ENCODE peak calls at places on chromosomes 16 and 17, in ten cellular contexts. One of them, this sample, is unnamed.
A peak's percentile ranks its signal among the peaks of the same experiment; 100 is the strongest.

GRCh38 chr17:5418858-5419355 is 555 bp downstream of the NUP88 start:
- DNase-seq in mucosa of descending colon: no peak
- DNase-seq in foreskin fibroblast: peak; percentile 60
- DNase-seq in fibroblast of pulmonary artery: peak; percentile 39
- DNase-seq in AG10803: no peak
- DNase-seq in dorsolateral prefrontal cortex: no peak
- DNase-seq in fibroblast of lung: peak; percentile 41
- DNase-seq in right lobe of liver: peak; percentile 51
- DNase-seq in ascending aorta: peak; percentile 65
- DNase-seq in stomach: peak; percentile 52
- DNase-seq in this sample: no peak

GRCh38 chr17:6313835-6314234 is 121.1 kb downstream of the AIPL1 start:
- DNase-seq in fibroblast of lung: no peak
- DNase-seq in foreskin fibroblast: no peak
- DNase-seq in stomach: no peak
- DNase-seq in ascending aorta: no peak
- DNase-seq in dorsolateral prefrontal cortex: no peak
- DNase-seq in right lobe of liver: no peak
- DNase-seq in mucosa of descending colon: no peak
- DNase-seq in fibroblast of pulmonary artery: no peak
- DNase-seq in AG10803: no peak
- DNase-seq in this sample: no peak

GRCh38 chr17:43341705-43342600 is 56.8 kb upstream of the ARL4D start:
- DNase-seq in mucosa of descending colon: no peak
- DNase-seq in right lobe of liver: no peak
- DNase-seq in ascending aorta: no peak
- DNase-seq in fibroblast of lung: peak; percentile 70
- DNase-seq in dorsolateral prefrontal cortex: no peak
- DNase-seq in AG10803: peak; percentile 53
- DNase-seq in stomach: no peak
- DNase-seq in fibroblast of pulmonary artery: peak; percentile 48
- DNase-seq in foreskin fibroblast: peak; percentile 76
- DNase-seq in this sample: no peak

GRCh38 chr16:88467433-88468051 is 14.5 kb downstream of the ZFPM1 start:
- DNase-seq in foreskin fibroblast: no peak
- DNase-seq in fibroblast of pulmonary artery: no peak
- DNase-seq in dorsolateral prefrontal cortex: no peak
- DNase-seq in stomach: no peak
- DNase-seq in ascending aorta: no peak
- DNase-seq in right lobe of liver: no peak
- DNase-seq in mucosa of descending colon: no peak
- DNase-seq in fibroblast of lung: no peak
- DNase-seq in AG10803: no peak
- DNase-seq in this sample: no peak

GRCh38 chr16:55662641-55663040 is 6.9 kb downstream of the SLC6A2 start:
- DNase-seq in fibroblast of pulmonary artery: no peak
- DNase-seq in right lobe of liver: no peak
- DNase-seq in dorsolateral prefrontal cortex: no peak
- DNase-seq in AG10803: peak; percentile 64
- DNase-seq in stomach: no peak
- DNase-seq in mucosa of descending colon: no peak
- DNase-seq in fibroblast of lung: no peak
- DNase-seq in ascending aorta: no peak
- DNase-seq in foreskin fibroblast: no peak
- DNase-seq in this sample: no peak

GRCh38 chr17:3004150-3004801 is 59.1 kb downstream of the OR1D5 start:
- DNase-seq in foreskin fibroblast: peak; percentile 99
- DNase-seq in right lobe of liver: peak; percentile 100
- DNase-seq in AG10803: peak; percentile 91
- DNase-seq in stomach: peak; percentile 100
- DNase-seq in ascending aorta: peak; percentile 99
- DNase-seq in dorsolateral prefrontal cortex: peak; percentile 99
- DNase-seq in fibroblast of lung: peak; percentile 99
- DNase-seq in mucosa of descending colon: peak; percentile 98
- DNase-seq in fibroblast of pulmonary artery: peak; percentile 99
- DNase-seq in this sample: peak; percentile 98

GRCh38 chr17:37779554-37779953 is 34.7 kb upstream of the HNF1B start:
- DNase-seq in fibroblast of lung: peak; percentile 62
- DNase-seq in right lobe of liver: no peak
- DNase-seq in dorsolateral prefrontal cortex: no peak
- DNase-seq in fibroblast of pulmonary artery: peak; percentile 60
- DNase-seq in foreskin fibroblast: peak; percentile 52
- DNase-seq in AG10803: peak; percentile 84
- DNase-seq in ascending aorta: no peak
- DNase-seq in stomach: no peak
- DNase-seq in mucosa of descending colon: no peak
- DNase-seq in this sample: no peak

GRCh38 chr17:55172612-55173011 is 92.1 kb upstream of the HLF start:
- DNase-seq in fibroblast of pulmonary artery: no peak
- DNase-seq in AG10803: no peak
- DNase-seq in fibroblast of lung: no peak
- DNase-seq in right lobe of liver: no peak
- DNase-seq in dorsolateral prefrontal cortex: no peak
- DNase-seq in foreskin fibroblast: no peak
- DNase-seq in stomach: no peak
- DNase-seq in mucosa of descending colon: no peak
- DNase-seq in ascending aorta: no peak
- DNase-seq in this sample: no peak

GRCh38 chr16:57892041-57892440 is 78.9 kb downstream of the CNGB1 start:
- DNase-seq in dorsolateral prefrontal cortex: no peak
- DNase-seq in foreskin fibroblast: no peak
- DNase-seq in fibroblast of pulmonary artery: peak; percentile 16
- DNase-seq in fibroblast of lung: peak; percentile 46
- DNase-seq in mucosa of descending colon: no peak
- DNase-seq in AG10803: peak; percentile 82
- DNase-seq in right lobe of liver: no peak
- DNase-seq in ascending aorta: no peak
- DNase-seq in stomach: no peak
- DNase-seq in this sample: no peak

GRCh38 chr16:49327466-49327865 is 45.8 kb upstream of the CBLN1 start:
- DNase-seq in stomach: no peak
- DNase-seq in foreskin fibroblast: no peak
- DNase-seq in mucosa of descending colon: no peak
- DNase-seq in fibroblast of pulmonary artery: no peak
- DNase-seq in fibroblast of lung: no peak
- DNase-seq in dorsolateral prefrontal cortex: no peak
- DNase-seq in ascending aorta: no peak
- DNase-seq in AG10803: no peak
- DNase-seq in right lobe of liver: no peak
- DNase-seq in this sample: no peak

GRCh38 chr17:50371526-50371925 is 1.5 kb downstream of the MRPL27 start:
- DNase-seq in fibroblast of pulmonary artery: no peak
- DNase-seq in mucosa of descending colon: no peak
- DNase-seq in fibroblast of lung: no peak
- DNase-seq in AG10803: no peak
- DNase-seq in stomach: no peak
- DNase-seq in dorsolateral prefrontal cortex: no peak
- DNase-seq in right lobe of liver: no peak
- DNase-seq in ascending aorta: no peak
- DNase-seq in foreskin fibroblast: no peak
- DNase-seq in this sample: no peak
- H3K4me3 ChIP-seq in fibroblast of pulmonary artery: peak overlapping the region; percentile 89
- H3K4me3 ChIP-seq in mucosa of descending colon: no peak overlapping the region
- H3K4me3 ChIP-seq in fibroblast of lung: peak overlapping the region; percentile 74
- H3K4me3 ChIP-seq in AG10803: no peak overlapping the region
- H3K4me3 ChIP-seq in stomach: no peak overlapping the region
- H3K4me3 ChIP-seq in dorsolateral prefrontal cortex: peak overlapping the region; percentile 84
- H3K4me3 ChIP-seq in right lobe of liver: no peak overlapping the region
- H3K4me3 ChIP-seq in ascending aorta: peak overlapping the region; percentile 68
- H3K4me3 ChIP-seq in foreskin fibroblast: peak overlapping the region; percentile 96
- H3K4me3 ChIP-seq in this sample: peak overlapping the region; percentile 99

DNA sequence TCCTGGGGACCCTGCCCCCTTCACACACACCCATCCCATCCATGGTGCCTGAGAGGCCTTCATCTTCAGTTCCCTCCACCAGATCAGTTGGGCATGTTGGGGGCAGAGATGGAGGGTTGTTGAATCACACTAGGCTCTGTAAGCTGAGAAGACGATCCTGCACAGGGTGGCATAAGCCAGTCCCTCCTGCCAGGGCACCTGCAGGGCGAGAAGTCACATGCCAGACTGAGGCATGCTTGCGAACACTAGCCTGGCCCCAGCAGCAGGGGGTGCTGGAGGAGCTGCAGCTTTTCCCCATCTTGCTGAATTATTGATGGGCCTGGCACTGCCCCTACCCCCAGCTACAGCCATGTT is 6.1 kb upstream of the TBX2 start:
- DNase-seq in stomach: no peak
- DNase-seq in AG10803: no peak
- DNase-seq in fibroblast of lung: peak; percentile 37
- DNase-seq in foreskin fibroblast: peak; percentile 50
- DNase-seq in fibroblast of pulmonary artery: no peak
- DNase-seq in mucosa of descending colon: no peak
- DNase-seq in ascending aorta: no peak
- DNase-seq in dorsolateral prefrontal cortex: no peak
- DNase-seq in right lobe of liver: no peak
- DNase-seq in this sample: no peak
- TF ChIP-seq CTCF in stomach: no peak
- TF ChIP-seq CTCF in AG10803: peak; percentile 29
- TF ChIP-seq CTCF in fibroblast of lung: peak; percentile 41
- TF ChIP-seq CTCF in foreskin fibroblast: peak; percentile 32
- TF ChIP-seq CTCF in fibroblast of pulmonary artery: peak; percentile 25
- TF ChIP-seq CTCF in mucosa of descending colon: no peak
- TF ChIP-seq CTCF in ascending aorta: no peak
- TF ChIP-seq CTCF in dorsolateral prefrontal cortex: no peak
- TF ChIP-seq CTCF in right lobe of liver: no peak
- TF ChIP-seq CTCF in this sample: peak; percentile 38

GRCh38 chr17:66673668-66674276 is 161.1 kb upstream of the CACNG5 start:
- DNase-seq in fibroblast of pulmonary artery: peak; percentile 78
- DNase-seq in stomach: peak; percentile 59
- DNase-seq in right lobe of liver: no peak
- DNase-seq in AG10803: peak; percentile 69
- DNase-seq in ascending aorta: no peak
- DNase-seq in mucosa of descending colon: peak; percentile 57
- DNase-seq in foreskin fibroblast: peak; percentile 87
- DNase-seq in dorsolateral prefrontal cortex: peak; percentile 64
- DNase-seq in fibroblast of lung: peak; percentile 71
- DNase-seq in this sample: no peak
- H3K4me3 ChIP-seq in fibroblast of pulmonary artery: no peak overlapping the region
- H3K4me3 ChIP-seq in stomach: no peak overlapping the region
- H3K4me3 ChIP-seq in right lobe of liver: no peak overlapping the region
- H3K4me3 ChIP-seq in AG10803: no peak overlapping the region
- H3K4me3 ChIP-seq in ascending aorta: no peak overlapping the region
- H3K4me3 ChIP-seq in mucosa of descending colon: no peak overlapping the region
- H3K4me3 ChIP-seq in foreskin fibroblast: no peak overlapping the region
- H3K4me3 ChIP-seq in dorsolateral prefrontal cortex: no peak overlapping the region
- H3K4me3 ChIP-seq in fibroblast of lung: no peak overlapping the region
- H3K4me3 ChIP-seq in this sample: no peak overlapping the region

GRCh38 chr17:64129765-64130558 is at the start of gene ERN1:
- DNase-seq in AG10803: peak; percentile 95
- DNase-seq in foreskin fibroblast: peak; percentile 98
- DNase-seq in fibroblast of lung: peak; percentile 94
- DNase-seq in mucosa of descending colon: peak; percentile 95
- DNase-seq in dorsolateral prefrontal cortex: peak; percentile 91
- DNase-seq in fibroblast of pulmonary artery: peak; percentile 96
- DNase-seq in ascending aorta: peak; percentile 97
- DNase-seq in right lobe of liver: peak; percentile 97
- DNase-seq in stomach: peak; percentile 94
- DNase-seq in this sample: peak; percentile 70
- TF ChIP-seq CTCF in AG10803: no peak
- TF ChIP-seq CTCF in foreskin fibroblast: no peak
- TF ChIP-seq CTCF in fibroblast of lung: no peak
- TF ChIP-seq CTCF in mucosa of descending colon: no peak
- TF ChIP-seq CTCF in dorsolateral prefrontal cortex: peak; percentile 6
- TF ChIP-seq CTCF in fibroblast of pulmonary artery: no peak
- TF ChIP-seq CTCF in ascending aorta: peak; percentile 10
- TF ChIP-seq CTCF in right lobe of liver: no peak
- TF ChIP-seq CTCF in stomach: no peak
- TF ChIP-seq CTCF in this sample: no peak

GRCh38 chr17:76528528-76529223 is 8.8 kb downstream of the CYGB start:
- DNase-seq in ascending aorta: no peak
- DNase-seq in stomach: no peak
- DNase-seq in fibroblast of lung: peak; percentile 67
- DNase-seq in dorsolateral prefrontal cortex: no peak
- DNase-seq in foreskin fibroblast: peak; percentile 52
- DNase-seq in fibroblast of pulmonary artery: peak; percentile 60
- DNase-seq in AG10803: peak; percentile 31
- DNase-seq in right lobe of liver: no peak
- DNase-seq in mucosa of descending colon: peak; percentile 43
- DNase-seq in this sample: no peak

GRCh38 chr17:76529643-76530488 is 7.6 kb downstream of the CYGB start:
- DNase-seq in foreskin fibroblast: peak; percentile 95
- DNase-seq in stomach: peak; percentile 66
- DNase-seq in fibroblast of lung: peak; percentile 99
- DNase-seq in AG10803: peak; percentile 79
- DNase-seq in mucosa of descending colon: peak; percentile 77
- DNase-seq in ascending aorta: peak; percentile 80
- DNase-seq in dorsolateral prefrontal cortex: no peak
- DNase-seq in fibroblast of pulmonary artery: peak; percentile 94
- DNase-seq in right lobe of liver: no peak
- DNase-seq in this sample: no peak

GRCh38 chr17:76529224-76529642 is 8.3 kb downstream of the CYGB start:
- DNase-seq in right lobe of liver: no peak
- DNase-seq in mucosa of descending colon: peak; percentile 56
- DNase-seq in stomach: peak; percentile 48
- DNase-seq in foreskin fibroblast: peak; percentile 98
- DNase-seq in dorsolateral prefrontal cortex: peak; percentile 45
- DNase-seq in AG10803: peak; percentile 95
- DNase-seq in ascending aorta: peak; percentile 91
- DNase-seq in fibroblast of pulmonary artery: peak; percentile 91
- DNase-seq in fibroblast of lung: peak; percentile 98
- DNase-seq in this sample: no peak

GRCh38 chr17:76528156-76528527 is 9.4 kb downstream of the CYGB start:
- DNase-seq in fibroblast of lung: no peak
- DNase-seq in mucosa of descending colon: peak; percentile 34
- DNase-seq in stomach: no peak
- DNase-seq in ascending aorta: no peak
- DNase-seq in right lobe of liver: no peak
- DNase-seq in AG10803: no peak
- DNase-seq in fibroblast of pulmonary artery: no peak
- DNase-seq in foreskin fibroblast: no peak
- DNase-seq in dorsolateral prefrontal cortex: no peak
- DNase-seq in this sample: no peak

GRCh38 chr17:76527430-76528111 is 9.9 kb downstream of the CYGB start:
- DNase-seq in fibroblast of pulmonary artery: peak; percentile 95
- DNase-seq in stomach: peak; percentile 60
- DNase-seq in right lobe of liver: no peak
- DNase-seq in mucosa of descending colon: peak; percentile 64
- DNase-seq in fibroblast of lung: peak; percentile 89
- DNase-seq in AG10803: peak; percentile 15
- DNase-seq in foreskin fibroblast: peak; percentile 49
- DNase-seq in dorsolateral prefrontal cortex: no peak
- DNase-seq in ascending aorta: peak; percentile 86
- DNase-seq in this sample: no peak
- H3K4me3 ChIP-seq in fibroblast of pulmonary artery: no peak overlapping the region
- H3K4me3 ChIP-seq in stomach: no peak overlapping the region
- H3K4me3 ChIP-seq in right lobe of liver: no peak overlapping the region
- H3K4me3 ChIP-seq in mucosa of descending colon: no peak overlapping the region
- H3K4me3 ChIP-seq in fibroblast of lung: peak overlapping the region; percentile 3
- H3K4me3 ChIP-seq in AG10803: no peak overlapping the region
- H3K4me3 ChIP-seq in foreskin fibroblast: no peak overlapping the region
- H3K4me3 ChIP-seq in dorsolateral prefrontal cortex: no peak overlapping the region
- H3K4me3 ChIP-seq in ascending aorta: peak overlapping the region; percentile 39
- H3K4me3 ChIP-seq in this sample: no peak overlapping the region